ENCODE peak calls at places on chromosomes 2 and 18, in ten cellular contexts. H is HFFc6; K is WERI-Rb-1; Q is astrocyte of the cerebellum; D is cardiac fibroblast; R is neural crest cell; O is fibroblast of mammary gland; B is adrenal gland; Y is GM06990; C is CD8-positive, alpha-beta T cell. F is an unnamed sample.

GRCh38 chr2:101080214-101081068 is 70.7 kb downstream of the TBC1D8 start:
- DNase-seq in H (no peak), K (no peak), Q (no peak), D (no peak), R (no peak), O (no peak), B (no peak), Y (no peak), C (no peak), F (no peak)

GRCh38 chr2:47264686-47265085 is 109.6 kb upstream of the STPG4 start:
- DNase-seq in H (no peak), K (no peak), Q (no peak), D (no peak), R (no peak), O (no peak), B (no peak), Y (no peak), C (no peak), F (no peak)

GRCh38 chr2:172664766-172665165 is 70.9 kb upstream of the RAPGEF4 start:
- DNase-seq in H (no peak), K (no peak), Q (no peak), D (no peak), R (no peak), O (no peak), B (no peak), Y (no peak), C (no peak), F (no peak)

GRCh38 chr18:68520406-68521075 is 194.4 kb downstream of the TMX3 start:
- DNase-seq in H (peak; percentile 59), K (no peak), Q (peak; percentile 27), D (no peak), R (no peak), O (peak; percentile 66), B (no peak), Y (no peak), C (no peak), F (no peak)

GRCh38 chr2:56540901-56541300 is 357.1 kb downstream of the CCDC85A start:
- DNase-seq in H (peak; percentile 38), K (no peak), Q (no peak), D (no peak), R (no peak), O (no peak), B (no peak), Y (no peak), C (no peak), F (no peak)

GRCh38 chr2:105577762-105578161 is 166.9 kb upstream of the NCK2 start:
- DNase-seq in H (no peak), K (no peak), Q (no peak), D (no peak), R (no peak), O (no peak), B (no peak), Y (no peak), C (no peak), F (no peak)

GRCh38 chr2:162058973-162059668 is 14.9 kb downstream of the DPP4 start:
- DNase-seq in H (no peak), K (no peak), Q (no peak), D (no peak), R (no peak), O (no peak), B (no peak), Y (peak; percentile 67), C (no peak), F (no peak)

GRCh38 chr2:141869572-141869971 is 261.2 kb downstream of the LRP1B start:
- DNase-seq in H (no peak), K (no peak), Q (no peak), D (no peak), R (no peak), O (no peak), B (no peak), Y (no peak), C (no peak), F (no peak)

GRCh38 chr2:61710711-61711110 is 143.1 kb downstream of the FAM161A start:
- DNase-seq in H (no peak), K (no peak), Q (no peak), D (no peak), R (no peak), O (no peak), B (no peak), Y (no peak), C (no peak), F (no peak)

GRCh38 chr18:55997156-55997561 is 409.2 kb upstream of the TCF4 start:
- DNase-seq in H (no peak), K (no peak), Q (no peak), D (peak; percentile 19), R (no peak), O (no peak), B (no peak), Y (no peak), C (no peak), F (no peak)

GRCh38 chr2:238085899-238086298 is 14.2 kb upstream of the ESPNL start:
- DNase-seq in H (no peak), K (no peak), Q (no peak), D (no peak), R (no peak), O (no peak), B (no peak), Y (no peak), C (no peak), F (no peak)

GRCh38 chr2:79040967-79041582 is 15.6 kb downstream of the REG3G start:
- DNase-seq in H (no peak), K (peak; percentile 17), Q (no peak), D (no peak), R (no peak), O (peak; percentile 0), B (no peak), Y (no peak), C (no peak), F (no peak)

GRCh38 chr2:2866459-2866858 is 511.2 kb downstream of the EIPR1 start:
- DNase-seq in H (no peak), K (no peak), Q (no peak), D (no peak), R (no peak), O (no peak), B (no peak), Y (no peak), C (no peak), F (no peak)

GRCh38 chr2:204122425-204122824 is 185.9 kb downstream of the ICOS start:
- DNase-seq in H (no peak), K (no peak), Q (no peak), D (no peak), R (no peak), O (no peak), B (no peak), Y (no peak), C (no peak), F (no peak)

GRCh38 chr2:59181347-59181746 is 940.2 kb upstream of the FANCL start:
- DNase-seq in H (no peak), K (no peak), Q (no peak), D (no peak), R (no peak), O (no peak), B (no peak), Y (no peak), C (no peak), F (no peak)

GRCh38 chr18:55314615-55315237 is 273.3 kb downstream of the TCF4 start:
- DNase-seq in H (no peak), K (no peak), Q (no peak), D (no peak), R (no peak), O (no peak), B (no peak), Y (no peak), C (no peak), F (no peak)

DNA sequence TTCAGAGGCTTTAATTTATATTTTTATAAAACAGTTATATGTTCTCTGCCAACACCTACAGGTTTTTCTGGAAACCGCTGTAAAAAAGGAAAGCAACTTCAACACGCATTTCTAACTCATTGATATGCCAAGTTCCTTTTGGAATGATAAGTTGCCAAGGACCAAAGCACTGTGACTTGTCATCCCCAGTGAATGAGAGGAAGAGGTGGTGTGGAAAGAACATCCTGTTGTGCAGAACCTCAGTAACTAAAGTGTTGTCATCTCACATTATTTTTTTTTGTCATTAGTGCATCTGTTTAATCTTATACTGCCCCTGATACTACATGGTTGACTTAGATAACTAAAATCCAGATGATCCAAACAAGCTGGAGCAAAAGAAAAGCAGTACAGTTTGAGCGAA is 96.0 kb upstream of the NEUROD1 start:
- DNase-seq in H (no peak), K (no peak), Q (no peak), D (peak; percentile 69), R (no peak), O (no peak), B (no peak), Y (no peak), C (no peak), F (no peak)
- TF ChIP-seq CTCF in H (no peak), K (no peak), Q (no peak), D (no peak), R (no peak), O (no peak), B (no peak), Y (no peak), C (no peak), F (no peak)

DNA sequence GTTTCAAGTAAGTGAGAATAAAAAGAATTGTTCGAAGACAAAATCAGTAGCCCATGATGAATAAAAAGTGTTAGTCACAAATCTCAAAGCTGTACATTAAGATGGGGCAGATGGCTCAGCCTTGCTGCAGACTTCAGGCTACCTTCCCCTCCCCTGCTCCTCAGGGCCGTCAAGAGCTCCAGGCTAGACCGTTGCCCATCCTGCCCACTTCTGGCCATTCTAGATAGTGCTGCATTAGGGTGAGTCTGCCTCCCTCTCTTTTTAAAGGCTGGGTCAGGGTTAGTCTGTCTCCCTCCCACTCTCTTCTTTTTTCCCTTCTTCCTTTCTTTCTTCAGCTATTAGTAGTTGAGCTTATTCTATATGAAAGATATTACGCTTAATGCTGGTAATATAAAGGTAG is 86.0 kb downstream of the MAPRE2 start:
- DNase-seq in H (peak; percentile 25), K (peak; percentile 48), Q (no peak), D (peak; percentile 31), R (no peak), O (peak; percentile 25), B (no peak), Y (no peak), C (peak; percentile 16), F (no peak)
- TF ChIP-seq CTCF in H (peak; percentile 54), K (peak; percentile 56), Q (peak; percentile 18), D (peak; percentile 38), R (no peak), O (peak; percentile 42), B (no peak), Y (no peak), C (no peak), F (no peak)

DNA sequence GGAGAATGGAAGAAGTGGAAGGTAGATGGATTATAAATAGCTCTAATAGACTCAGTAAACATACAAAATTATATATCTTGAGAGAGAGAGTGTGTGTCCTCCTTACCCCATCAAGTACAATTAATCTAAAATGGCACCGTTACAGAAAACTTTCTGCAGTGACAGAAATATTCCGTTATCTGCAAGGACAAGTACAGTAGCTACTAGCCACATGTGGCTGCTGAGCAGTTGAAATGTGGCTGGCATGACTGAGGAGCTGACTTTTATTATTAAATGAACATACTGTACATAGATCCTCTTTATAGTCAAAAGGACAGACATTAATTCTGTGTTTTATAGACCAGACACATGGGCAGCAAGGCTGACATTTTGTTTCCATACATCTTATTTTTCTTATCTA is 7.0 kb downstream of the CCDC93 start:
- DNase-seq in H (no peak), K (no peak), Q (no peak), D (no peak), R (no peak), O (no peak), B (no peak), Y (no peak), C (no peak), F (no peak)
- TF ChIP-seq CTCF in H (no peak), K (no peak), Q (no peak), D (no peak), R (no peak), O (no peak), B (no peak), Y (no peak), C (no peak), F (no peak)

GRCh38 chr2:128477891-128478290 is 159.2 kb upstream of the HS6ST1 start:
- DNase-seq in H (no peak), K (no peak), Q (no peak), D (no peak), R (no peak), O (no peak), B (no peak), Y (no peak), C (no peak), F (peak; percentile 7)
- TF ChIP-seq CTCF in H (no peak), K (no peak), Q (no peak), D (no peak), R (no peak), O (no peak), B (no peak), Y (no peak), C (no peak), F (no peak)